ENCODE peak calls at places on chromosomes 5 and 9, in nine cellular contexts. S is mucosa of descending colon, T is A549, C is left ventricle myocardium inferior, U is choroid plexus epithelial cell, V is upper lobe of left lung, N is breast epithelium, P is AG09319, A is mesothelial cell of epicardium. Q is an unnamed sample.

GRCh38 chr5:110790673-110791072 is 51.9 kb downstream of the SLC25A46 start:
- DNase-seq in S (no peak), T (no peak), C (no peak), U (peak), V (no peak), N (no peak), P (peak), A (no peak), Q (no peak)

GRCh38 chr5:14258840-14259239 is 115.7 kb downstream of the TRIO start:
- DNase-seq in S (no peak), T (no peak), C (no peak), U (peak), V (no peak), N (no peak), P (no peak), A (no peak), Q (no peak)

GRCh38 chr5:30832519-30832918 is 361.0 kb upstream of the CDH6 start:
- DNase-seq in S (no peak), T (no peak), C (no peak), U (peak), V (no peak), N (no peak), P (no peak), A (no peak), Q (no peak)

GRCh38 chr5:78638423-78638822 is 10.1 kb downstream of the LHFPL2 start:
- DNase-seq in S (peak), T (peak), C (peak), U (peak), V (no peak), N (peak), P (peak), A (no peak), Q (no peak)

GRCh38 chr9:33468797-33469621 is 4.7 kb downstream of the NOL6 start:
- DNase-seq in S (no peak), T (no peak), C (no peak), U (no peak), V (no peak), N (no peak), P (no peak), A (no peak), Q (no peak)

GRCh38 chr9:33782395-33783152 is 12.8 kb upstream of the PRSS3 start:
- DNase-seq in S (no peak), T (no peak), C (no peak), U (peak), V (no peak), N (no peak), P (no peak), A (no peak), Q (no peak)

GRCh38 chr9:21810881-21811280 is 8.4 kb downstream of the MTAP start:
- DNase-seq in S (no peak), T (no peak), C (peak), U (no peak), V (no peak), N (no peak), P (no peak), A (no peak), Q (no peak)

GRCh38 chr9:14992025-14992424 is 81.8 kb upstream of the FREM1 start:
- DNase-seq in S (no peak), T (no peak), C (no peak), U (no peak), V (no peak), N (no peak), P (no peak), A (no peak), Q (no peak)

GRCh38 chr5:672329-673139 is 20.6 kb downstream of the TPPP start:
- DNase-seq in S (peak), T (peak), C (peak), U (peak), V (peak), N (peak), P (peak), A (peak), Q (no peak)

GRCh38 chr9:125457357-125457756 is 195.7 kb downstream of the GAPVD1 start:
- DNase-seq in S (no peak), T (no peak), C (no peak), U (no peak), V (no peak), N (no peak), P (no peak), A (no peak), Q (no peak)

GRCh38 chr5:158380661-158381060 is 521.7 kb upstream of the CLINT1 start:
- DNase-seq in S (no peak), T (no peak), C (no peak), U (no peak), V (no peak), N (no peak), P (no peak), A (no peak), Q (no peak)

GRCh38 chr5:151718653-151719052 is 31.9 kb upstream of the SPARC start:
- DNase-seq in S (no peak), T (no peak), C (no peak), U (peak), V (no peak), N (no peak), P (no peak), A (no peak), Q (no peak)

GRCh38 chr9:100104314-100104713 is 5.3 kb downstream of the INVS start:
- DNase-seq in S (no peak), T (no peak), C (no peak), U (no peak), V (no peak), N (no peak), P (no peak), A (no peak), Q (no peak)

GRCh38 chr5:176789873-176790615 is 20.3 kb upstream of the UNC5A start:
- DNase-seq in S (no peak), T (no peak), C (no peak), U (no peak), V (peak), N (no peak), P (no peak), A (no peak), Q (no peak)

GRCh38 chr5:142717582-142718215 is 31.8 kb upstream of the FGF1 start:
- DNase-seq in S (no peak), T (peak), C (no peak), U (peak), V (no peak), N (no peak), P (peak), A (no peak), Q (no peak)

GRCh38 chr9:74513221-74513620 is 16.1 kb downstream of the RORB start:
- DNase-seq in S (no peak), T (no peak), C (no peak), U (no peak), V (no peak), N (no peak), P (no peak), A (no peak), Q (no peak)

GRCh38 chr5:168916266-168916665 is 337.1 kb upstream of the PANK3 start:
- DNase-seq in S (peak), T (no peak), C (no peak), U (no peak), V (peak), N (no peak), P (peak), A (no peak), Q (no peak)

GRCh38 chr9:95570646-95571045 is 53.9 kb upstream of the PTCH1 start:
- DNase-seq in S (no peak), T (no peak), C (no peak), U (peak), V (no peak), N (no peak), P (no peak), A (no peak), Q (no peak)

GRCh38 chr9:70260606-70261005 is 1.8 kb downstream of the SMC5 start:
- DNase-seq in S (no peak), T (no peak), C (no peak), U (no peak), V (no peak), N (no peak), P (no peak), A (no peak), Q (no peak)

GRCh38 chr9:132794730-132795380 is 83.2 kb downstream of the AK8 start:
- DNase-seq in S (no peak), T (no peak), C (no peak), U (no peak), V (no peak), N (no peak), P (no peak), A (no peak), Q (no peak)

GRCh38 chr9:31089822-31090221 is 1294.6 kb upstream of the ACO1 start:
- DNase-seq in S (no peak), T (no peak), C (no peak), U (peak), V (no peak), N (no peak), P (no peak), A (no peak), Q (no peak)

GRCh38 chr9:7089794-7090193 is 332.0 kb downstream of the KDM4C start:
- DNase-seq in S (no peak), T (no peak), C (no peak), U (no peak), V (no peak), N (no peak), P (no peak), A (no peak), Q (no peak)

GRCh38 chr9:124291801-124292396 is 34.1 kb downstream of the NEK6 start:
- DNase-seq in S (no peak), T (no peak), C (peak), U (peak), V (no peak), N (no peak), P (no peak), A (no peak), Q (no peak)

GRCh38 chr5:53601570-53601969 is 41.1 kb downstream of the NDUFS4 start:
- DNase-seq in S (no peak), T (peak), C (no peak), U (peak), V (no peak), N (no peak), P (no peak), A (no peak), Q (no peak)

GRCh38 chr9:92564479-92564878 is 28.7 kb upstream of the ECM2 start:
- DNase-seq in S (no peak), T (no peak), C (no peak), U (peak), V (no peak), N (no peak), P (no peak), A (no peak), Q (no peak)

GRCh38 chr5:111635151-111635945 is 121.6 kb downstream of the NREP start:
- DNase-seq in S (no peak), T (no peak), C (no peak), U (peak), V (no peak), N (no peak), P (no peak), A (no peak), Q (no peak)

GRCh38 chr5:151223447-151224264 is at the start of gene CCDC69:
- DNase-seq in S (peak), T (peak), C (peak), U (peak), V (peak), N (peak), P (peak), A (peak), Q (peak)

GRCh38 chr9:84949969-84950368 is 280.4 kb downstream of the NTRK2 start:
- DNase-seq in S (no peak), T (no peak), C (no peak), U (no peak), V (no peak), N (no peak), P (no peak), A (no peak), Q (no peak)

GRCh38 chr9:124040935-124041816 is 29.6 kb downstream of the LHX2 start:
- DNase-seq in S (peak), T (peak), C (peak), U (no peak), V (peak), N (no peak), P (no peak), A (no peak), Q (peak)

GRCh38 chr5:133406208-133406607 is 206.1 kb downstream of the FSTL4 start:
- DNase-seq in S (no peak), T (no peak), C (no peak), U (no peak), V (no peak), N (no peak), P (no peak), A (no peak), Q (no peak)

GRCh38 chr5:133403741-133404364 is 208.5 kb downstream of the FSTL4 start:
- DNase-seq in S (no peak), T (no peak), C (no peak), U (no peak), V (no peak), N (no peak), P (no peak), A (no peak), Q (no peak)

GRCh38 chr5:133402781-133403180 is 209.6 kb downstream of the FSTL4 start:
- DNase-seq in S (no peak), T (no peak), C (no peak), U (no peak), V (no peak), N (no peak), P (no peak), A (no peak), Q (no peak)

GRCh38 chr5:133405275-133406034 is 206.9 kb downstream of the FSTL4 start:
- DNase-seq in S (no peak), T (no peak), C (no peak), U (no peak), V (no peak), N (no peak), P (no peak), A (no peak), Q (no peak)

GRCh38 chr5:133404724-133405123 is 207.6 kb downstream of the FSTL4 start:
- DNase-seq in S (no peak), T (peak), C (no peak), U (no peak), V (no peak), N (no peak), P (no peak), A (no peak), Q (no peak)
- TF ChIP-seq CTCF in S (no peak), T (no peak), C (no peak), U (peak), V (no peak), N (no peak), P (no peak), A (no peak), Q (peak)

GRCh38 chr5:83467315-83468044 is 4.1 kb upstream of the VCAN start:
- DNase-seq in S (no peak), T (no peak), C (peak), U (peak), V (no peak), N (no peak), P (peak), A (no peak), Q (no peak)
- TF ChIP-seq CTCF in S (no peak), T (no peak), C (peak), U (peak), V (no peak), N (no peak), P (peak), A (no peak), Q (no peak)

DNA sequence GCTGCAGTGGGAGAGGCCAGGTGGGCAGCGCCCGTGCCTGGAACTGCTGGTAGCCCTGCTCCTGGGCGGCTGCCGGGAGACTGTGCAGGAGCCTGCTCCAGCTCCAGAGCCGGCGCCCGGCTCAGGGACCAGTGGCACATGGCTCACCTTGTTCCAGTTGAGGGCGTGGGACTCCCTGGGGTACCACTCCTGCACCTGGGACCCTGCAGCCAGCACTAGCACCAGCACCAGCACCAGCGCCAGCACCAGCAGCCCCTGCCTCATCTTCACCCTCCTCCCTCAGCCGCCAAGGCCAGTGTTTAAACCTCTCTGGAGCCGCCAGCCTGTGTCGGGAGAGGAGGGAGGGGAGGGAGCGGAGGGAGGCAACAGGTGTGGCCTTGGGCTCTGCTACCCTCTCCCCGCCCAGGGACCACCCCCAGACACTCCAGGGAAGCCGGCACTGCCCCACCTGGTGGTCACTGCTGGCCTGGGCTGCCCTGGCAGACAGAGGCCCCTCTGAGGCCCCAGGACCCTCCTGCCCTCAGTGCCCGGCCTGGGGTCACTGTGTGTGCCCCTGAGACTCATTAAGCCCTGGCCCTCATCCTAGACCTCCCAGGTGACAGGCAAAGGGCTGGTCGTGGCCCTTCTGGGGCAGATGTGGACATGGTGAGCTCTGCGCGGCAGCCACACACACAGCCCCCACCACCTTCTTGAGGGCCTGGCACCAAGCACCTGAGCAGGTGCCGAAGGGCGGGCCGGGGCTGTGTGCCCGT is at the start of gene LCN10:
- DNase-seq in S (no peak), T (no peak), C (no peak), U (no peak), V (peak), N (no peak), P (no peak), A (no peak), Q (peak)
- TF ChIP-seq CTCF in S (no peak), T (peak), C (peak), U (peak), V (no peak), N (no peak), P (peak), A (no peak), Q (peak)

DNA sequence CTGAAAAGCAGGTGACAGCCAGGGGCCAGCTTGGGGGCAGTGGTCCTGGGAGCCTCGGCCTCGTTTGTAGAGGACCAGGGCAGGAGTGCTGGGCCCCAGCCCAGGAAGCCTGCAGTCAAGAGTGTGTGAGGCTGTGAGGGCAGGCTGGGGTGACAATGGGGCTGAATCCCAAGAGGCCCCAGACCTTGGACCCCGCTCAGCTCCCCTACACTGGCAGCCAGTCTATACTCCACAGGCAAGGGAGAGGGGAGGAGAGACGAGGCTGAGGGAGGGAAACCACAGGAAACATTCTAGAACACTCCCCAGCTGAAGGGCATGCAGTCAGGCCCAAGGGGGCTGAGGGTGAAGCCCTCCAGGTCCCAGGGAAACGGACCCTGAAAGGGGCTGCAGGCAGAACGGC is 2.7 kb upstream of the INPP5E start:
- DNase-seq in S (no peak), T (no peak), C (no peak), U (no peak), V (no peak), N (no peak), P (no peak), A (no peak), Q (no peak)
- TF ChIP-seq CTCF in S (no peak), T (no peak), C (no peak), U (no peak), V (no peak), N (no peak), P (no peak), A (no peak), Q (no peak)